ENCODE peak calls at places on chromosomes 2 and 18, in nine cellular contexts. One of them, this sample, is unnamed.
A peak's percentile ranks its signal among the peaks of the same experiment; 100 is the strongest.

GRCh38 chr2:229575569-229576315 is 138.6 kb downstream of the DNER start:
- DNase-seq in A549: no peak
- DNase-seq in B cell: no peak
- DNase-seq in RWPE1: no peak
- DNase-seq in mucosa of descending colon: no peak
- DNase-seq in colonic mucosa: no peak
- DNase-seq in AG04450: no peak
- DNase-seq in psoas muscle: no peak
- DNase-seq in epithelial cell of esophagus: no peak
- DNase-seq in this sample: no peak

GRCh38 chr18:32802606-32803451 is 30.0 kb upstream of the KLHL14 start:
- DNase-seq in A549: no peak
- DNase-seq in B cell: peak; percentile 25
- DNase-seq in RWPE1: no peak
- DNase-seq in mucosa of descending colon: no peak
- DNase-seq in colonic mucosa: no peak
- DNase-seq in AG04450: no peak
- DNase-seq in psoas muscle: no peak
- DNase-seq in epithelial cell of esophagus: no peak
- DNase-seq in this sample: no peak

GRCh38 chr2:225894240-225894980 is 494.9 kb downstream of the NYAP2 start:
- DNase-seq in A549: peak; percentile 7
- DNase-seq in B cell: no peak
- DNase-seq in RWPE1: peak; percentile 44
- DNase-seq in mucosa of descending colon: no peak
- DNase-seq in colonic mucosa: no peak
- DNase-seq in AG04450: peak; percentile 36
- DNase-seq in psoas muscle: no peak
- DNase-seq in epithelial cell of esophagus: peak; percentile 74
- DNase-seq in this sample: no peak

GRCh38 chr2:95029898-95030341 is 4.4 kb downstream of the MAL start:
- DNase-seq in A549: no peak
- DNase-seq in B cell: no peak
- DNase-seq in RWPE1: no peak
- DNase-seq in mucosa of descending colon: no peak
- DNase-seq in colonic mucosa: no peak
- DNase-seq in AG04450: no peak
- DNase-seq in psoas muscle: no peak
- DNase-seq in epithelial cell of esophagus: no peak
- DNase-seq in this sample: no peak

GRCh38 chr18:62438876-62439275 is 83.9 kb upstream of the ZCCHC2 start:
- DNase-seq in A549: no peak
- DNase-seq in B cell: no peak
- DNase-seq in RWPE1: no peak
- DNase-seq in mucosa of descending colon: no peak
- DNase-seq in colonic mucosa: no peak
- DNase-seq in AG04450: no peak
- DNase-seq in psoas muscle: no peak
- DNase-seq in epithelial cell of esophagus: no peak
- DNase-seq in this sample: no peak

GRCh38 chr2:235938611-235939010 is 229.6 kb downstream of the GBX2 start:
- DNase-seq in A549: no peak
- DNase-seq in B cell: no peak
- DNase-seq in RWPE1: no peak
- DNase-seq in mucosa of descending colon: no peak
- DNase-seq in colonic mucosa: no peak
- DNase-seq in AG04450: no peak
- DNase-seq in psoas muscle: no peak
- DNase-seq in epithelial cell of esophagus: no peak
- DNase-seq in this sample: no peak

GRCh38 chr2:102839668-102840388 is 78.0 kb downstream of the TMEM182 start:
- DNase-seq in A549: peak; percentile 15
- DNase-seq in B cell: peak; percentile 36
- DNase-seq in RWPE1: peak; percentile 21
- DNase-seq in mucosa of descending colon: no peak
- DNase-seq in colonic mucosa: peak; percentile 32
- DNase-seq in AG04450: peak; percentile 10
- DNase-seq in psoas muscle: no peak
- DNase-seq in epithelial cell of esophagus: peak; percentile 44
- DNase-seq in this sample: no peak

GRCh38 chr2:201955702-201956141 is 77.9 kb upstream of the FZD7 start:
- DNase-seq in A549: no peak
- DNase-seq in B cell: no peak
- DNase-seq in RWPE1: no peak
- DNase-seq in mucosa of descending colon: no peak
- DNase-seq in colonic mucosa: no peak
- DNase-seq in AG04450: no peak
- DNase-seq in psoas muscle: peak; percentile 48
- DNase-seq in epithelial cell of esophagus: peak; percentile 37
- DNase-seq in this sample: no peak

GRCh38 chr2:237178396-237178795 is 92.7 kb downstream of the COPS8 start:
- DNase-seq in A549: no peak
- DNase-seq in B cell: no peak
- DNase-seq in RWPE1: peak; percentile 26
- DNase-seq in mucosa of descending colon: no peak
- DNase-seq in colonic mucosa: no peak
- DNase-seq in AG04450: peak; percentile 98
- DNase-seq in psoas muscle: no peak
- DNase-seq in epithelial cell of esophagus: peak; percentile 78
- DNase-seq in this sample: no peak

GRCh38 chr18:63544017-63544416 is 1.8 kb downstream of the SERPINB12 start:
- DNase-seq in A549: no peak
- DNase-seq in B cell: no peak
- DNase-seq in RWPE1: no peak
- DNase-seq in mucosa of descending colon: no peak
- DNase-seq in colonic mucosa: no peak
- DNase-seq in AG04450: no peak
- DNase-seq in psoas muscle: no peak
- DNase-seq in epithelial cell of esophagus: no peak
- DNase-seq in this sample: no peak

GRCh38 chr2:62653582-62654422 is 51.7 kb upstream of the EHBP1 start:
- DNase-seq in A549: peak; percentile 35
- DNase-seq in B cell: no peak
- DNase-seq in RWPE1: peak; percentile 68
- DNase-seq in mucosa of descending colon: no peak
- DNase-seq in colonic mucosa: no peak
- DNase-seq in AG04450: no peak
- DNase-seq in psoas muscle: no peak
- DNase-seq in epithelial cell of esophagus: peak; percentile 93
- DNase-seq in this sample: no peak

DNA sequence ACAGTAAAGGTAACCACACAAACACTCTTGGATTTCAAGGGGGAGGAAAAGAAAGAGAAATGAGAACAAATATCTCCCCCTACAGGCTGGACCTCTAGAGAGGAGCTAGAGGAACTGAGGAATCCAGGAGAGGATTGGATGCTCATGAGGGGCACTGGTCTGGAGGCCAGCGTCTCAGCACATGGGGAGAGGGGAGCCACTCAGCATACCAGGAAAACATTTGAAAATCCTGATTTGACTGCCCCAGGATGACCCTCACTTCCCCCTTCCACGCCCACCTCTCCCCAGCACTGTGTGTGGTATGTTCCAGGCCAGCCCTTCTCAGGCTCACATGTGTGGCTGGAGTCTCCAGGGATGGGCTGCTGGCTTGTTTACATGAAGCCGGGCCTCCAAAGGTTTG is 396.8 kb upstream of the ID2 start:
- DNase-seq in A549: no peak
- DNase-seq in B cell: no peak
- DNase-seq in RWPE1: no peak
- DNase-seq in mucosa of descending colon: no peak
- DNase-seq in colonic mucosa: no peak
- DNase-seq in AG04450: no peak
- DNase-seq in psoas muscle: no peak
- DNase-seq in epithelial cell of esophagus: no peak
- DNase-seq in this sample: no peak
- TF ChIP-seq CTCF in A549: no peak
- TF ChIP-seq CTCF in B cell: no peak
- TF ChIP-seq CTCF in RWPE1: no peak
- TF ChIP-seq CTCF in mucosa of descending colon: no peak
- TF ChIP-seq CTCF in colonic mucosa: no peak
- TF ChIP-seq CTCF in AG04450: peak; percentile 14
- TF ChIP-seq CTCF in psoas muscle: no peak
- TF ChIP-seq CTCF in epithelial cell of esophagus: no peak
- TF ChIP-seq CTCF in this sample: no peak

GRCh38 chr18:35042389-35043066 is 1.3 kb downstream of the MAPRE2 start:
- DNase-seq in A549: no peak
- DNase-seq in B cell: no peak
- DNase-seq in RWPE1: no peak
- DNase-seq in mucosa of descending colon: no peak
- DNase-seq in colonic mucosa: no peak
- DNase-seq in AG04450: no peak
- DNase-seq in psoas muscle: no peak
- DNase-seq in epithelial cell of esophagus: no peak
- DNase-seq in this sample: no peak

GRCh38 chr18:35040638-35040987 is 600 bp upstream of the MAPRE2 start:
- DNase-seq in A549: no peak
- DNase-seq in B cell: no peak
- DNase-seq in RWPE1: no peak
- DNase-seq in mucosa of descending colon: no peak
- DNase-seq in colonic mucosa: no peak
- DNase-seq in AG04450: no peak
- DNase-seq in psoas muscle: no peak
- DNase-seq in epithelial cell of esophagus: no peak
- DNase-seq in this sample: no peak

GRCh38 chr18:35043207-35043606 is 2.0 kb downstream of the MAPRE2 start:
- DNase-seq in A549: no peak
- DNase-seq in B cell: no peak
- DNase-seq in RWPE1: no peak
- DNase-seq in mucosa of descending colon: no peak
- DNase-seq in colonic mucosa: no peak
- DNase-seq in AG04450: no peak
- DNase-seq in psoas muscle: no peak
- DNase-seq in epithelial cell of esophagus: no peak
- DNase-seq in this sample: no peak

GRCh38 chr18:35040988-35041751 is at the start of gene MAPRE2:
- DNase-seq in A549: peak; percentile 73
- DNase-seq in B cell: peak; percentile 86
- DNase-seq in RWPE1: peak; percentile 79
- DNase-seq in mucosa of descending colon: peak; percentile 99
- DNase-seq in colonic mucosa: peak; percentile 99
- DNase-seq in AG04450: peak; percentile 95
- DNase-seq in psoas muscle: peak; percentile 99
- DNase-seq in epithelial cell of esophagus: peak; percentile 97
- DNase-seq in this sample: peak; percentile 99

DNA sequence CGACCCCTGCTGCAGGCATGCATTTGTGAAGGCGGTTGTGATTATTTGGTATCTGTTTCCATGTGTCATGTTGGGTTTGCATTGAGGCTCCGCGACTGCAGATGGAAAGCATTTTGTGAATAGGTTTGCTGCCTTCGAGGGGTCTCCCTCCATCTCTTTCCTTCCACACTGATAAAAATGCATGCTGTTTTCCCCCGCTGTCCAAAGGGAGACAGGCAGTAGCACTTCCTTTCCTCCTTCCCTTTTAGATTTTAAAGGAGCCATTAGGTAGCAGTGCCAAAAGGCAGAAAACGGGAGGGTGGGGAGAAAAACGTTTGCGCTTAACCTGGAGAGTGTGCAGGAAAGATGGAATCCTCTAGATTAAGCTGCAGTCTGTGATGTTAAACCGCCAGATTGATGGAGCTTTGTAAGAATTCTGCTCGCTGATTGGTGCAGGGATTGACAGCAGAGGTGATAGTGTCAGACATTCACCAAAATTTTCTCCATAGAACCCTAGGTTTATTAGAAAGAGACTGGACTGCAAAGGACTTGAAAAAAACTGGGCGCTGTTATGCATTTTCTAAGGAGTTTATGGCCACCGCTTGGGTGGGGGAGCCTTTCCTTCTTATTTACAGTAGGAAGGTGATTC is 653 bp downstream of the MAPRE2 start:
- DNase-seq in A549: no peak
- DNase-seq in B cell: no peak
- DNase-seq in RWPE1: peak; percentile 1
- DNase-seq in mucosa of descending colon: no peak
- DNase-seq in colonic mucosa: peak; percentile 35
- DNase-seq in AG04450: no peak
- DNase-seq in psoas muscle: no peak
- DNase-seq in epithelial cell of esophagus: peak; percentile 6
- DNase-seq in this sample: no peak
- TF ChIP-seq CTCF in A549: no peak
- TF ChIP-seq CTCF in B cell: peak; percentile 18
- TF ChIP-seq CTCF in RWPE1: no peak
- TF ChIP-seq CTCF in mucosa of descending colon: no peak
- TF ChIP-seq CTCF in colonic mucosa: no peak
- TF ChIP-seq CTCF in AG04450: peak; percentile 10
- TF ChIP-seq CTCF in psoas muscle: no peak
- TF ChIP-seq CTCF in epithelial cell of esophagus: no peak
- TF ChIP-seq CTCF in this sample: no peak

DNA sequence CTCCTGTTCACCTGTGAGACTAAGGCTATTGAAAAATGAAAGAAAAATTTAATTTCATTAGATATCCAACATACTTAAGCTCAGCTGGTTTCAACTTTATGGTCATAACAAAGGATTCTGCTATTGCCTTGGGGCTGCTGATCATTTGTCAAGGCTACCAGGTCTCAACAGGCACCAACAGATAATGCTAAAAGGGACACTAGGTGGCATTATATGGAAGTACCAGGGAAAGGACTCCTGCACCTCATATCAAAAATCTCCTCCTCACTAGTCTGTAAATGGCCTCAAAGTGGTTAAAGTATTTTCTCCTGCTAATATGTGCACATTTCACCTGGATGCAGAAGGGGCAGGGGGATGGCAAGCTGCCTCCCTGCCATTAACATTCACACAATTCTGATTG is 167.9 kb upstream of the REG3A start:
- DNase-seq in A549: no peak
- DNase-seq in B cell: no peak
- DNase-seq in RWPE1: no peak
- DNase-seq in mucosa of descending colon: no peak
- DNase-seq in colonic mucosa: no peak
- DNase-seq in AG04450: no peak
- DNase-seq in psoas muscle: no peak
- DNase-seq in epithelial cell of esophagus: no peak
- DNase-seq in this sample: no peak
- TF ChIP-seq CTCF in A549: no peak
- TF ChIP-seq CTCF in B cell: no peak
- TF ChIP-seq CTCF in RWPE1: no peak
- TF ChIP-seq CTCF in mucosa of descending colon: no peak
- TF ChIP-seq CTCF in colonic mucosa: no peak
- TF ChIP-seq CTCF in AG04450: no peak
- TF ChIP-seq CTCF in psoas muscle: no peak
- TF ChIP-seq CTCF in epithelial cell of esophagus: no peak
- TF ChIP-seq CTCF in this sample: no peak

DNA sequence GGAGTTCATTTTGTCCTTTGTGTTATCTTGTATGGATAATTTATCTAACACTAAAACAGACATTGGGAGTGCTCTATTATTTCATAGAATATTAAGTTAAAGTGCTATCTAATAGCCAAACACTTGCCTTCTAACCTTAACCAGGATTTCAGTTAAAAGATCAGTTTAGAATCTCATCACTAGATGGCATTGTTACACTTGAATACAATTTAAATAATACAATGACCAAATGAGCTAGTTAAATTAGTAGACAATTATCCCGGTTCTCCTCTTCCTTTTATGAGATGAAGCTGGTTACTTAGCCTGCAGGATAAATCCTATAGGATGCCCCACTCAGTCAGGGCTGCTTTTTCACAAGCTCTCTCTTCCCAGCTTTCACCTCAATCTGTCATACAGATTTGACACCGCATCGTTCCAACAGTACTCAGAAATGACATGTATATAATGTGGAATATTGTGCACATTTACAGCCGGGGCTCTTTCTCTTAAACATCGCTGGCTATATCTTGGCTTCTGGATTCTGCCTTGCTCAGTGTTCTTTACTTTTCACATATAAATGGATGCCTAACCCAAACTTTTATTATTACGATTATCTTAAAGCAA is 678.8 kb downstream of the KCNJ3 start:
- DNase-seq in A549: no peak
- DNase-seq in B cell: no peak
- DNase-seq in RWPE1: peak; percentile 2
- DNase-seq in mucosa of descending colon: no peak
- DNase-seq in colonic mucosa: no peak
- DNase-seq in AG04450: no peak
- DNase-seq in psoas muscle: no peak
- DNase-seq in epithelial cell of esophagus: peak; percentile 50
- DNase-seq in this sample: no peak
- TF ChIP-seq CTCF in A549: peak; percentile 62
- TF ChIP-seq CTCF in B cell: peak; percentile 28
- TF ChIP-seq CTCF in RWPE1: peak; percentile 41
- TF ChIP-seq CTCF in mucosa of descending colon: no peak
- TF ChIP-seq CTCF in colonic mucosa: peak; percentile 19
- TF ChIP-seq CTCF in AG04450: peak; percentile 33
- TF ChIP-seq CTCF in psoas muscle: peak; percentile 33
- TF ChIP-seq CTCF in epithelial cell of esophagus: peak; percentile 32
- TF ChIP-seq CTCF in this sample: peak; percentile 55